ENCODE peak calls at places on chromosomes 4 and X, in five cellular contexts. One of them, this sample, is unnamed.

GRCh38 chr4:183337349-183337748 is 15.1 kb upstream of the CLDN24 start:
- DNase-seq in KBM-7: no peak
- DNase-seq in nucleus accumbens: no peak
- DNase-seq in cardiac muscle cell: no peak
- DNase-seq in nephron progenitor cell: no peak
- DNase-seq in this sample: no peak

GRCh38 chr4:83974111-83974789 is 438.3 kb downstream of the GPAT3 start:
- DNase-seq in nucleus accumbens: no peak
- DNase-seq in cardiac muscle cell: no peak
- DNase-seq in nephron progenitor cell: no peak
- DNase-seq in KBM-7: no peak
- DNase-seq in this sample: no peak

GRCh38 chr4:143396695-143397094 is 60.0 kb downstream of the GAB1 start:
- DNase-seq in nephron progenitor cell: no peak
- DNase-seq in cardiac muscle cell: no peak
- DNase-seq in nucleus accumbens: no peak
- DNase-seq in KBM-7: no peak
- DNase-seq in this sample: no peak

GRCh38 chr4:30443289-30443688 is 276.9 kb upstream of the PCDH7 start:
- DNase-seq in nucleus accumbens: no peak
- DNase-seq in cardiac muscle cell: no peak
- DNase-seq in nephron progenitor cell: no peak
- DNase-seq in KBM-7: no peak
- DNase-seq in this sample: no peak

GRCh38 chrX:9471571-9471985 is 6.7 kb downstream of the TBL1X start:
- DNase-seq in cardiac muscle cell: no peak
- DNase-seq in nephron progenitor cell: no peak
- DNase-seq in nucleus accumbens: no peak
- DNase-seq in KBM-7: no peak
- DNase-seq in this sample: no peak

GRCh38 chr4:108849611-108850406 is 87.0 kb upstream of the ETNPPL start:
- DNase-seq in nephron progenitor cell: no peak
- DNase-seq in KBM-7: peak
- DNase-seq in nucleus accumbens: no peak
- DNase-seq in cardiac muscle cell: peak
- DNase-seq in this sample: peak

GRCh38 chrX:98795636-98796035 is 1614.4 kb downstream of the PCDH19 start:
- DNase-seq in nephron progenitor cell: no peak
- DNase-seq in cardiac muscle cell: peak
- DNase-seq in nucleus accumbens: no peak
- DNase-seq in KBM-7: no peak
- DNase-seq in this sample: no peak

GRCh38 chr4:20311863-20312262 is 60.2 kb downstream of the SLIT2 start:
- DNase-seq in nephron progenitor cell: no peak
- DNase-seq in cardiac muscle cell: no peak
- DNase-seq in nucleus accumbens: no peak
- DNase-seq in KBM-7: no peak
- DNase-seq in this sample: no peak

GRCh38 chr4:2075987-2076907 is 17.1 kb downstream of the NAT8L start:
- DNase-seq in nucleus accumbens: no peak
- DNase-seq in KBM-7: no peak
- DNase-seq in cardiac muscle cell: no peak
- DNase-seq in nephron progenitor cell: no peak
- DNase-seq in this sample: no peak

GRCh38 chr4:123833156-123833555 is 436.6 kb downstream of the SPRY1 start:
- DNase-seq in nucleus accumbens: no peak
- DNase-seq in KBM-7: no peak
- DNase-seq in cardiac muscle cell: no peak
- DNase-seq in nephron progenitor cell: no peak
- DNase-seq in this sample: no peak

GRCh38 chr4:7717161-7717560 is 222.5 kb downstream of the AFAP1 start:
- DNase-seq in cardiac muscle cell: no peak
- DNase-seq in nephron progenitor cell: no peak
- DNase-seq in KBM-7: no peak
- DNase-seq in nucleus accumbens: no peak
- DNase-seq in this sample: no peak

GRCh38 chr4:146545102-146545501 is 23.4 kb upstream of the SLC10A7 start:
- DNase-seq in KBM-7: peak
- DNase-seq in cardiac muscle cell: peak
- DNase-seq in nucleus accumbens: no peak
- DNase-seq in nephron progenitor cell: no peak
- DNase-seq in this sample: no peak

GRCh38 chr4:80219301-80220025 is 22.2 kb downstream of the PRDM8 start:
- DNase-seq in cardiac muscle cell: peak
- DNase-seq in nucleus accumbens: no peak
- DNase-seq in nephron progenitor cell: peak
- DNase-seq in KBM-7: no peak
- DNase-seq in this sample: no peak

GRCh38 chr4:9920029-9920428 is 101.3 kb downstream of the SLC2A9 start:
- DNase-seq in nucleus accumbens: no peak
- DNase-seq in nephron progenitor cell: no peak
- DNase-seq in KBM-7: no peak
- DNase-seq in cardiac muscle cell: no peak
- DNase-seq in this sample: no peak

GRCh38 chr4:20251061-20251795 is 477 bp upstream of the SLIT2 start:
- DNase-seq in cardiac muscle cell: peak
- DNase-seq in nephron progenitor cell: no peak
- DNase-seq in KBM-7: no peak
- DNase-seq in nucleus accumbens: no peak
- DNase-seq in this sample: no peak

GRCh38 chr4:131584587-131584986 is 1564.5 kb upstream of the PCDH10 start:
- DNase-seq in nephron progenitor cell: no peak
- DNase-seq in nucleus accumbens: no peak
- DNase-seq in KBM-7: no peak
- DNase-seq in cardiac muscle cell: no peak
- DNase-seq in this sample: no peak

GRCh38 chrX:49100704-49101628 is 21.3 kb upstream of the WDR45 start:
- DNase-seq in cardiac muscle cell: peak
- DNase-seq in nucleus accumbens: peak
- DNase-seq in nephron progenitor cell: peak
- DNase-seq in KBM-7: peak
- DNase-seq in this sample: peak

GRCh38 chrX:74924449-74925209 is 623 bp downstream of the NEXMIF start:
- DNase-seq in KBM-7: peak
- DNase-seq in nephron progenitor cell: peak
- DNase-seq in cardiac muscle cell: peak
- DNase-seq in nucleus accumbens: peak
- DNase-seq in this sample: no peak

GRCh38 chr4:89056953-89057398 is at the start of gene FAM13A:
- DNase-seq in nephron progenitor cell: peak
- DNase-seq in nucleus accumbens: peak
- DNase-seq in cardiac muscle cell: peak
- DNase-seq in KBM-7: peak
- DNase-seq in this sample: peak

GRCh38 chr4:147578057-147578476 is 39.1 kb upstream of the TMEM184C start:
- DNase-seq in KBM-7: no peak
- DNase-seq in nucleus accumbens: no peak
- DNase-seq in cardiac muscle cell: peak
- DNase-seq in nephron progenitor cell: no peak
- DNase-seq in this sample: peak

GRCh38 chr4:87560802-87561201 is 31.6 kb upstream of the SPARCL1 start:
- DNase-seq in nephron progenitor cell: no peak
- DNase-seq in nucleus accumbens: no peak
- DNase-seq in KBM-7: no peak
- DNase-seq in cardiac muscle cell: no peak
- DNase-seq in this sample: no peak

GRCh38 chrX:97039363-97040029 is 155.8 kb downstream of the RPA4 start:
- DNase-seq in cardiac muscle cell: peak
- DNase-seq in nucleus accumbens: no peak
- DNase-seq in KBM-7: no peak
- DNase-seq in nephron progenitor cell: no peak
- DNase-seq in this sample: no peak

GRCh38 chr4:108635070-108635655 is 14.8 kb downstream of the RPL34 start:
- DNase-seq in nephron progenitor cell: no peak
- DNase-seq in cardiac muscle cell: no peak
- DNase-seq in KBM-7: no peak
- DNase-seq in nucleus accumbens: no peak
- DNase-seq in this sample: peak

GRCh38 chr4:38237139-38237538 is 276.9 kb downstream of the PTTG2 start:
- DNase-seq in nucleus accumbens: no peak
- DNase-seq in nephron progenitor cell: no peak
- DNase-seq in cardiac muscle cell: peak
- DNase-seq in KBM-7: no peak
- DNase-seq in this sample: peak

GRCh38 chr4:128285085-128286023 is 2.3 kb downstream of the PGRMC2 start:
- DNase-seq in KBM-7: no peak
- DNase-seq in nephron progenitor cell: no peak
- DNase-seq in nucleus accumbens: no peak
- DNase-seq in cardiac muscle cell: peak
- DNase-seq in this sample: no peak

GRCh38 chr4:149296503-149296902 is 519.1 kb downstream of the IQCM start:
- DNase-seq in cardiac muscle cell: no peak
- DNase-seq in nucleus accumbens: no peak
- DNase-seq in KBM-7: no peak
- DNase-seq in nephron progenitor cell: no peak
- DNase-seq in this sample: no peak

GRCh38 chr4:157389751-157390150 is 169.2 kb downstream of the GRIA2 start:
- DNase-seq in cardiac muscle cell: no peak
- DNase-seq in nucleus accumbens: no peak
- DNase-seq in nephron progenitor cell: no peak
- DNase-seq in KBM-7: no peak
- DNase-seq in this sample: no peak

GRCh38 chr4:78437608-78438088 is 113.9 kb upstream of the ANXA3 start:
- DNase-seq in KBM-7: no peak
- DNase-seq in nephron progenitor cell: no peak
- DNase-seq in nucleus accumbens: no peak
- DNase-seq in cardiac muscle cell: peak
- DNase-seq in this sample: no peak

GRCh38 chrX:68669094-68669830 is 21.8 kb downstream of the STARD8 start:
- DNase-seq in nucleus accumbens: no peak
- DNase-seq in nephron progenitor cell: peak
- DNase-seq in KBM-7: no peak
- DNase-seq in cardiac muscle cell: no peak
- DNase-seq in this sample: no peak

GRCh38 chr4:150056569-150056968 is 21.7 kb upstream of the DCLK2 start:
- DNase-seq in nephron progenitor cell: no peak
- DNase-seq in nucleus accumbens: no peak
- DNase-seq in KBM-7: no peak
- DNase-seq in cardiac muscle cell: peak
- DNase-seq in this sample: no peak

GRCh38 chr4:89357787-89358186 is 50.2 kb upstream of the GPRIN3 start:
- DNase-seq in nucleus accumbens: no peak
- DNase-seq in KBM-7: no peak
- DNase-seq in nephron progenitor cell: no peak
- DNase-seq in cardiac muscle cell: peak
- DNase-seq in this sample: no peak

This sample was measured in AG09319.